ENCODE peak calls at places on chromosomes 6 and 20, in eight cellular contexts. V is breast epithelium; Y is caudate nucleus; P is stimulated activated CD4-positive, alpha-beta T cell treated with anti-CD3 and anti-CD28 coated beads, Interleukin-15, amount 100 ng/mL, for 1 hour; D is ELR; G is dorsolateral prefrontal cortex; M is T follicular helper cell; X is neural progenitor cell. I is an unnamed sample.
A peak's percentile ranks its signal among the peaks of the same experiment; 100 is the strongest.

GRCh38 chr6:16318953-16319720 is 80.8 kb downstream of the GMPR start:
- DNase-seq in G (no peak), Y (no peak), X (no peak), P (no peak), D (no peak), M (no peak), V (no peak), I (no peak)

GRCh38 chr6:3252369-3252768 is 6.4 kb upstream of the PSMG4 start:
- DNase-seq in P (no peak), G (no peak), X (no peak), Y (no peak), M (no peak), V (no peak), D (peak; percentile 49), I (no peak)

GRCh38 chr20:9531581-9531980 is 17.2 kb downstream of the LAMP5 start:
- DNase-seq in M (no peak), Y (no peak), D (no peak), P (no peak), X (no peak), G (no peak), V (no peak), I (no peak)

GRCh38 chr6:39339557-39340555 is 17.4 kb upstream of the KCNK16 start:
- DNase-seq in Y (no peak), V (no peak), X (peak; percentile 37), M (no peak), G (no peak), P (no peak), D (no peak), I (no peak)

GRCh38 chr6:3379482-3380060 is 77.3 kb downstream of the SLC22A23 start:
- DNase-seq in V (no peak), D (no peak), M (no peak), G (no peak), P (no peak), X (no peak), Y (no peak), I (no peak)

GRCh38 chr6:141316236-141316635 is 816.5 kb upstream of the GJE1 start:
- DNase-seq in V (no peak), X (no peak), Y (no peak), P (no peak), G (no peak), D (no peak), M (no peak), I (no peak)

GRCh38 chr20:62945771-62946339 is 6.7 kb upstream of the SLC17A9 start:
- DNase-seq in Y (no peak), D (no peak), G (no peak), P (no peak), M (no peak), V (no peak), X (no peak), I (no peak)

GRCh38 chr6:137767931-137768690 is 98.9 kb upstream of the TNFAIP3 start:
- DNase-seq in V (no peak), P (no peak), M (no peak), X (no peak), Y (no peak), G (no peak), D (peak; percentile 24), I (no peak)

GRCh38 chr20:24987873-24988835 is 4.4 kb downstream of the APMAP start:
- DNase-seq in P (no peak), M (no peak), Y (no peak), X (no peak), D (no peak), V (no peak), G (no peak), I (no peak)

GRCh38 chr6:157841211-157841840 is 18.3 kb downstream of the SNX9 start:
- DNase-seq in Y (no peak), P (no peak), X (no peak), D (no peak), G (no peak), V (no peak), M (no peak), I (no peak)

GRCh38 chr6:16730720-16731502 is 30.3 kb downstream of the ATXN1 start:
- DNase-seq in V (no peak), M (no peak), D (no peak), X (no peak), G (no peak), P (no peak), Y (no peak), I (no peak)